ENCODE peak calls at places on chromosomes 2 and 18, in ten cellular contexts. One of them, this sample, is unnamed.

GRCh38 chr2:128366746-128367511 is 48.3 kb upstream of the HS6ST1 start:
- DNase-seq in IMR-90: no peak
- DNase-seq in thoracic aorta: no peak
- DNase-seq in cardiac muscle cell: no peak
- DNase-seq in AG10803: no peak
- DNase-seq in breast epithelium: no peak
- DNase-seq in GM06990: no peak
- DNase-seq in cardiac fibroblast: no peak
- DNase-seq in HFF-Myc: no peak
- DNase-seq in endodermal cell: peak
- DNase-seq in this sample: no peak

GRCh38 chr2:78553866-78554647 is 471.4 kb upstream of the REG3G start:
- DNase-seq in IMR-90: no peak
- DNase-seq in endodermal cell: no peak
- DNase-seq in breast epithelium: no peak
- DNase-seq in AG10803: no peak
- DNase-seq in cardiac fibroblast: no peak
- DNase-seq in HFF-Myc: no peak
- DNase-seq in thoracic aorta: no peak
- DNase-seq in cardiac muscle cell: peak
- DNase-seq in GM06990: no peak
- DNase-seq in this sample: no peak

GRCh38 chr2:183964565-183964964 is 633.8 kb upstream of the ZNF804A start:
- DNase-seq in cardiac muscle cell: no peak
- DNase-seq in GM06990: no peak
- DNase-seq in endodermal cell: no peak
- DNase-seq in AG10803: no peak
- DNase-seq in HFF-Myc: no peak
- DNase-seq in cardiac fibroblast: no peak
- DNase-seq in breast epithelium: no peak
- DNase-seq in IMR-90: no peak
- DNase-seq in thoracic aorta: no peak
- DNase-seq in this sample: no peak

GRCh38 chr2:134261398-134262131 is 7.7 kb downstream of the MGAT5 start:
- DNase-seq in cardiac muscle cell: no peak
- DNase-seq in breast epithelium: no peak
- DNase-seq in thoracic aorta: no peak
- DNase-seq in AG10803: peak
- DNase-seq in IMR-90: no peak
- DNase-seq in cardiac fibroblast: peak
- DNase-seq in endodermal cell: peak
- DNase-seq in HFF-Myc: no peak
- DNase-seq in GM06990: no peak
- DNase-seq in this sample: peak

GRCh38 chr18:53629356-53629755 is 595.1 kb downstream of the MBD2 start:
- DNase-seq in thoracic aorta: no peak
- DNase-seq in breast epithelium: no peak
- DNase-seq in IMR-90: no peak
- DNase-seq in AG10803: no peak
- DNase-seq in HFF-Myc: no peak
- DNase-seq in cardiac muscle cell: no peak
- DNase-seq in endodermal cell: no peak
- DNase-seq in cardiac fibroblast: no peak
- DNase-seq in GM06990: no peak
- DNase-seq in this sample: no peak

GRCh38 chr2:16014041-16014787 is 73.9 kb downstream of the MYCN start:
- DNase-seq in GM06990: no peak
- DNase-seq in IMR-90: no peak
- DNase-seq in AG10803: no peak
- DNase-seq in HFF-Myc: no peak
- DNase-seq in thoracic aorta: no peak
- DNase-seq in breast epithelium: no peak
- DNase-seq in cardiac muscle cell: no peak
- DNase-seq in cardiac fibroblast: no peak
- DNase-seq in endodermal cell: no peak
- DNase-seq in this sample: no peak

GRCh38 chr2:232460171-232460570 is 4.2 kb downstream of the ALPI start:
- DNase-seq in HFF-Myc: no peak
- DNase-seq in IMR-90: no peak
- DNase-seq in cardiac muscle cell: no peak
- DNase-seq in breast epithelium: no peak
- DNase-seq in GM06990: no peak
- DNase-seq in AG10803: no peak
- DNase-seq in cardiac fibroblast: no peak
- DNase-seq in endodermal cell: peak
- DNase-seq in thoracic aorta: no peak
- DNase-seq in this sample: no peak

GRCh38 chr2:165185633-165186032 is 18.2 kb downstream of the SCN3A start:
- DNase-seq in HFF-Myc: no peak
- DNase-seq in cardiac muscle cell: no peak
- DNase-seq in thoracic aorta: no peak
- DNase-seq in AG10803: no peak
- DNase-seq in cardiac fibroblast: no peak
- DNase-seq in IMR-90: no peak
- DNase-seq in breast epithelium: no peak
- DNase-seq in endodermal cell: no peak
- DNase-seq in GM06990: no peak
- DNase-seq in this sample: no peak

GRCh38 chr18:9335255-9336045 is 877 bp downstream of the TWSG1 start:
- DNase-seq in AG10803: peak
- DNase-seq in HFF-Myc: no peak
- DNase-seq in thoracic aorta: no peak
- DNase-seq in GM06990: no peak
- DNase-seq in IMR-90: peak
- DNase-seq in endodermal cell: no peak
- DNase-seq in breast epithelium: no peak
- DNase-seq in cardiac muscle cell: no peak
- DNase-seq in cardiac fibroblast: peak
- DNase-seq in this sample: no peak

GRCh38 chr2:173184031-173185004 is 108.7 kb downstream of the MAP3K20 start:
- DNase-seq in AG10803: peak
- DNase-seq in thoracic aorta: peak
- DNase-seq in HFF-Myc: peak
- DNase-seq in cardiac fibroblast: peak
- DNase-seq in cardiac muscle cell: no peak
- DNase-seq in GM06990: no peak
- DNase-seq in IMR-90: peak
- DNase-seq in endodermal cell: peak
- DNase-seq in breast epithelium: no peak
- DNase-seq in this sample: no peak

GRCh38 chr2:227407601-227408089 is 19.9 kb upstream of the SCYGR1 start:
- DNase-seq in HFF-Myc: no peak
- DNase-seq in endodermal cell: no peak
- DNase-seq in cardiac fibroblast: peak
- DNase-seq in AG10803: peak
- DNase-seq in IMR-90: no peak
- DNase-seq in thoracic aorta: no peak
- DNase-seq in cardiac muscle cell: no peak
- DNase-seq in breast epithelium: peak
- DNase-seq in GM06990: no peak
- DNase-seq in this sample: no peak

GRCh38 chr2:111659361-111660281 is 224.4 kb downstream of the ANAPC1 start:
- DNase-seq in cardiac fibroblast: peak
- DNase-seq in IMR-90: peak
- DNase-seq in endodermal cell: peak
- DNase-seq in breast epithelium: peak
- DNase-seq in GM06990: no peak
- DNase-seq in HFF-Myc: peak
- DNase-seq in cardiac muscle cell: no peak
- DNase-seq in thoracic aorta: peak
- DNase-seq in AG10803: peak
- DNase-seq in this sample: no peak

GRCh38 chr18:9737814-9738160 is 29.7 kb downstream of the RAB31 start:
- DNase-seq in HFF-Myc: no peak
- DNase-seq in cardiac fibroblast: no peak
- DNase-seq in breast epithelium: no peak
- DNase-seq in endodermal cell: no peak
- DNase-seq in GM06990: no peak
- DNase-seq in AG10803: no peak
- DNase-seq in IMR-90: no peak
- DNase-seq in cardiac muscle cell: no peak
- DNase-seq in thoracic aorta: no peak
- DNase-seq in this sample: no peak

GRCh38 chr2:199468561-199469513 is 11.1 kb upstream of the SATB2 start:
- DNase-seq in breast epithelium: no peak
- DNase-seq in GM06990: no peak
- DNase-seq in cardiac fibroblast: no peak
- DNase-seq in cardiac muscle cell: no peak
- DNase-seq in IMR-90: no peak
- DNase-seq in thoracic aorta: no peak
- DNase-seq in endodermal cell: peak
- DNase-seq in AG10803: no peak
- DNase-seq in HFF-Myc: no peak
- DNase-seq in this sample: no peak
- H3K4me3 ChIP-seq in breast epithelium: no peak
- H3K4me3 ChIP-seq in GM06990: no peak
- H3K4me3 ChIP-seq in cardiac fibroblast: peak
- H3K4me3 ChIP-seq in cardiac muscle cell: peak
- H3K4me3 ChIP-seq in IMR-90: no peak
- H3K4me3 ChIP-seq in thoracic aorta: peak
- H3K4me3 ChIP-seq in endodermal cell: peak
- H3K4me3 ChIP-seq in AG10803: no peak
- H3K4me3 ChIP-seq in HFF-Myc: no peak
- H3K4me3 ChIP-seq in this sample: no peak

GRCh38 chr2:36695746-36696415 is 626 bp upstream of the VIT start:
- DNase-seq in endodermal cell: peak
- DNase-seq in cardiac fibroblast: peak
- DNase-seq in thoracic aorta: no peak
- DNase-seq in AG10803: peak
- DNase-seq in GM06990: no peak
- DNase-seq in IMR-90: peak
- DNase-seq in cardiac muscle cell: no peak
- DNase-seq in HFF-Myc: peak
- DNase-seq in breast epithelium: no peak
- DNase-seq in this sample: no peak
- TF ChIP-seq CTCF in endodermal cell: peak
- TF ChIP-seq CTCF in cardiac fibroblast: peak
- TF ChIP-seq CTCF in thoracic aorta: no peak
- TF ChIP-seq CTCF in AG10803: peak
- TF ChIP-seq CTCF in GM06990: no peak
- TF ChIP-seq CTCF in IMR-90: peak
- TF ChIP-seq CTCF in cardiac muscle cell: peak
- TF ChIP-seq CTCF in HFF-Myc: peak
- TF ChIP-seq CTCF in breast epithelium: no peak
- TF ChIP-seq CTCF in this sample: no peak

GRCh38 chr2:2732331-2733119 is 401.4 kb upstream of the MYT1L start:
- DNase-seq in AG10803: no peak
- DNase-seq in endodermal cell: no peak
- DNase-seq in cardiac fibroblast: no peak
- DNase-seq in IMR-90: no peak
- DNase-seq in GM06990: no peak
- DNase-seq in thoracic aorta: no peak
- DNase-seq in breast epithelium: no peak
- DNase-seq in HFF-Myc: no peak
- DNase-seq in cardiac muscle cell: no peak
- DNase-seq in this sample: no peak

GRCh38 chr2:2733818-2734217 is 402.7 kb upstream of the MYT1L start:
- DNase-seq in GM06990: no peak
- DNase-seq in thoracic aorta: no peak
- DNase-seq in breast epithelium: no peak
- DNase-seq in IMR-90: no peak
- DNase-seq in cardiac muscle cell: no peak
- DNase-seq in HFF-Myc: no peak
- DNase-seq in AG10803: no peak
- DNase-seq in endodermal cell: no peak
- DNase-seq in cardiac fibroblast: no peak
- DNase-seq in this sample: no peak

GRCh38 chr2:2731885-2732284 is 400.8 kb upstream of the MYT1L start:
- DNase-seq in thoracic aorta: no peak
- DNase-seq in AG10803: no peak
- DNase-seq in HFF-Myc: no peak
- DNase-seq in endodermal cell: no peak
- DNase-seq in cardiac fibroblast: no peak
- DNase-seq in cardiac muscle cell: no peak
- DNase-seq in GM06990: no peak
- DNase-seq in IMR-90: no peak
- DNase-seq in breast epithelium: no peak
- DNase-seq in this sample: no peak

GRCh38 chr2:2734308-2734707 is 403.2 kb upstream of the MYT1L start:
- DNase-seq in GM06990: no peak
- DNase-seq in IMR-90: no peak
- DNase-seq in endodermal cell: no peak
- DNase-seq in thoracic aorta: no peak
- DNase-seq in AG10803: no peak
- DNase-seq in breast epithelium: no peak
- DNase-seq in HFF-Myc: no peak
- DNase-seq in cardiac muscle cell: no peak
- DNase-seq in cardiac fibroblast: no peak
- DNase-seq in this sample: no peak

DNA sequence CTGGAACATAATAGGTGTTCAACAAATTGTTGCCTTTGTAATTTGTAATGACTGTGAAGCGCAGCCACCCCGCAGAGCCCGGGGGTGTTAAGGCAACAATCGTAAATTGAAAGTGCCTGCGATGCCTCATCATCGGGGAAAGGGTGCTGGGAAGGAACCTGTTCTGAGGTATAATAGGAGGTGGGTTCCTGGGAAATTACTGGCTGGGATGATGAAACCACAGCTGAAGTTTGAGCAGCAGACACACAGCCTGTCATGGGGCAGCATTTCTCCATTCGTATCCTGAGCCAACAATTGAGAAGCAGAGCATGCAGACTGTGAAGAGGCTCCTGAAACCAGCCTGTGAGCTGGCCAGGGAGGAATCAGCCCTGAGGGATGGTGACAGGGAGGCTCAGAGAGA is 404.0 kb upstream of the MYT1L start:
- DNase-seq in GM06990: no peak
- DNase-seq in cardiac muscle cell: no peak
- DNase-seq in thoracic aorta: no peak
- DNase-seq in cardiac fibroblast: no peak
- DNase-seq in endodermal cell: no peak
- DNase-seq in breast epithelium: no peak
- DNase-seq in AG10803: no peak
- DNase-seq in HFF-Myc: no peak
- DNase-seq in IMR-90: no peak
- DNase-seq in this sample: no peak
- H3K4me3 ChIP-seq in GM06990: no peak
- H3K4me3 ChIP-seq in cardiac muscle cell: no peak
- H3K4me3 ChIP-seq in thoracic aorta: no peak
- H3K4me3 ChIP-seq in cardiac fibroblast: no peak
- H3K4me3 ChIP-seq in endodermal cell: no peak
- H3K4me3 ChIP-seq in breast epithelium: no peak
- H3K4me3 ChIP-seq in AG10803: no peak
- H3K4me3 ChIP-seq in HFF-Myc: no peak
- H3K4me3 ChIP-seq in IMR-90: no peak
- H3K4me3 ChIP-seq in this sample: no peak

DNA sequence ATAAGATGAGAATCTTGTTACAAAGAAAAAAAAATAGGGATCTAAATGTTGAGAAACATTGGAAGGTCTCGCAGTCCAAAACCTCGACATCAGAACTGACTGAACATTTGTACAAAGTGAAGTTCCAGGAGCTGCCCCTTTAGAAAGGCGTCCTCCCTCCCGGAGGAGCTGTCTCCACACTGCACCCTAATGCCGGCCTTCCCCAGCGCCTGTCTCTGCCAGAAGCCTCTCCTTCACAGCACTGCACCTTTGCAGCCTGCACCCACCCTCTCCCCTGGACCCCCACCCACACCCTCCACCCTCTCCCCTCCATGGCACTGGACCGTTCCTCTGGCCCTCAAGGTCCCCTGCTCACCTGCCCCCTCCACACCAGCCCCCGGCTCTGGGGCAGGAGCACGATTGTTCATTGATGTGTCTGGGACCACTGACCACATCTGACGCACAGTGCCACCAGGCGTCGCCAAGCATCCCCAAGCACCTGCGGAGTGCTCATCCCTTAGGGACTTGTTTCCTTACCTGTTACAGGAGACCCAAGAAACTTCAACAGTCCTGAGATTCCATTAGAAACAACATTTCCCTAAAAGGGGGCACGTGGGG is 90.3 kb upstream of the SNTG2 start:
- DNase-seq in breast epithelium: no peak
- DNase-seq in cardiac fibroblast: no peak
- DNase-seq in thoracic aorta: no peak
- DNase-seq in cardiac muscle cell: no peak
- DNase-seq in endodermal cell: peak
- DNase-seq in AG10803: no peak
- DNase-seq in HFF-Myc: no peak
- DNase-seq in IMR-90: no peak
- DNase-seq in GM06990: no peak
- DNase-seq in this sample: no peak
- TF ChIP-seq CTCF in breast epithelium: no peak
- TF ChIP-seq CTCF in cardiac fibroblast: no peak
- TF ChIP-seq CTCF in thoracic aorta: no peak
- TF ChIP-seq CTCF in cardiac muscle cell: no peak
- TF ChIP-seq CTCF in endodermal cell: peak
- TF ChIP-seq CTCF in AG10803: no peak
- TF ChIP-seq CTCF in HFF-Myc: no peak
- TF ChIP-seq CTCF in IMR-90: no peak
- TF ChIP-seq CTCF in GM06990: no peak
- TF ChIP-seq CTCF in this sample: no peak

This sample was measured in GM12865.